ENCODE peak calls at places on chromosomes 5 and 9, in five cellular contexts. Z is heart left ventricle, H is hepatocyte, C is sigmoid colon, Q is mesenchymal stem cell. L is an unnamed sample.

GRCh38 chr9:95852059-95853032 is 23.1 kb upstream of the ERCC6L2 start:
- DNase-seq in Z (no peak), H (no peak), Q (peak; percentile 67), C (no peak), L (no peak)

GRCh38 chr9:37239224-37239859 is 119.0 kb downstream of the ZCCHC7 start:
- DNase-seq in Z (no peak), Q (no peak), H (no peak), C (no peak), L (no peak)

GRCh38 chr5:15285901-15286583 is 213.9 kb upstream of the FBXL7 start:
- DNase-seq in Z (peak; percentile 28), H (peak; percentile 30), C (no peak), Q (peak; percentile 59), L (no peak)

GRCh38 chr9:87497604-87498045 is at the start of gene DAPK1:
- DNase-seq in C (peak; percentile 83), Q (peak; percentile 43), H (peak; percentile 89), Z (peak; percentile 47), L (peak; percentile 34)

GRCh38 chr5:15209053-15209762 is 290.8 kb upstream of the FBXL7 start:
- DNase-seq in H (no peak), Z (no peak), C (no peak), Q (no peak), L (no peak)

GRCh38 chr5:77028631-77029375 is 1.4 kb upstream of the AGGF1 start:
- DNase-seq in C (no peak), H (no peak), Q (no peak), Z (no peak), L (no peak)

GRCh38 chr5:152072076-152072475 is 147.4 kb upstream of the GLRA1 start:
- DNase-seq in C (no peak), Q (no peak), H (peak; percentile 8), Z (peak; percentile 15), L (no peak)

GRCh38 chr5:173890195-173890951 is 2.2 kb downstream of the CPEB4 start:
- DNase-seq in Z (peak; percentile 58), H (peak; percentile 24), C (peak; percentile 68), Q (peak; percentile 30), L (peak; percentile 34)

GRCh38 chr9:21568484-21568883 is 86.4 kb upstream of the IFNE start:
- DNase-seq in H (no peak), Q (no peak), C (no peak), Z (no peak), L (no peak)

GRCh38 chr5:137791387-137791786 is 37.2 kb upstream of the HNRNPA0 start:
- DNase-seq in H (no peak), Z (no peak), Q (no peak), C (no peak), L (no peak)

GRCh38 chr5:143641549-143641955 is 170.4 kb upstream of the HMHB1 start:
- DNase-seq in Q (peak; percentile 39), Z (no peak), H (no peak), C (no peak), L (no peak)

GRCh38 chr5:9339206-9339818 is 206.6 kb downstream of the SEMA5A start:
- DNase-seq in Q (no peak), H (no peak), C (no peak), Z (no peak), L (no peak)

GRCh38 chr5:175696139-175696854 is 38.4 kb downstream of the HRH2 start:
- DNase-seq in C (peak; percentile 82), Q (peak; percentile 26), H (peak; percentile 84), Z (peak; percentile 71), L (peak; percentile 22)

GRCh38 chr5:119409235-119409815 is 43.0 kb upstream of the HSD17B4 start:
- DNase-seq in C (no peak), H (no peak), Z (no peak), Q (no peak), L (no peak)

GRCh38 chr9:85043248-85043647 is 373.7 kb downstream of the NTRK2 start:
- DNase-seq in H (no peak), Q (no peak), C (no peak), Z (no peak), L (no peak)

GRCh38 chr9:128723866-128724743 is at the start of gene ZDHHC12:
- DNase-seq in Q (peak; percentile 94), C (peak; percentile 98), Z (peak; percentile 95), H (peak; percentile 98), L (peak; percentile 96)

GRCh38 chr9:114677418-114677817 is 4.6 kb downstream of the TEX48 start:
- DNase-seq in Z (no peak), H (peak; percentile 92), Q (peak; percentile 100), C (peak; percentile 79), L (no peak)

GRCh38 chr9:70421272-70422180 is 7.1 kb upstream of the KLF9 start:
- DNase-seq in Q (peak; percentile 64), C (peak; percentile 83), Z (peak; percentile 39), H (peak; percentile 13), L (peak; percentile 71)

GRCh38 chr9:134433101-134433500 is 106.8 kb downstream of the RXRA start:
- DNase-seq in H (no peak), C (peak; percentile 85), Z (no peak), Q (no peak), L (peak; percentile 55)

GRCh38 chr9:37209431-37210386 is 89.3 kb downstream of the ZCCHC7 start:
- DNase-seq in Z (no peak), Q (peak; percentile 36), H (no peak), C (no peak), L (no peak)

GRCh38 chr9:93467062-93467416 is 13.7 kb upstream of the FAM120AOS start:
- DNase-seq in Q (no peak), Z (no peak), C (no peak), H (no peak), L (no peak)

DNA sequence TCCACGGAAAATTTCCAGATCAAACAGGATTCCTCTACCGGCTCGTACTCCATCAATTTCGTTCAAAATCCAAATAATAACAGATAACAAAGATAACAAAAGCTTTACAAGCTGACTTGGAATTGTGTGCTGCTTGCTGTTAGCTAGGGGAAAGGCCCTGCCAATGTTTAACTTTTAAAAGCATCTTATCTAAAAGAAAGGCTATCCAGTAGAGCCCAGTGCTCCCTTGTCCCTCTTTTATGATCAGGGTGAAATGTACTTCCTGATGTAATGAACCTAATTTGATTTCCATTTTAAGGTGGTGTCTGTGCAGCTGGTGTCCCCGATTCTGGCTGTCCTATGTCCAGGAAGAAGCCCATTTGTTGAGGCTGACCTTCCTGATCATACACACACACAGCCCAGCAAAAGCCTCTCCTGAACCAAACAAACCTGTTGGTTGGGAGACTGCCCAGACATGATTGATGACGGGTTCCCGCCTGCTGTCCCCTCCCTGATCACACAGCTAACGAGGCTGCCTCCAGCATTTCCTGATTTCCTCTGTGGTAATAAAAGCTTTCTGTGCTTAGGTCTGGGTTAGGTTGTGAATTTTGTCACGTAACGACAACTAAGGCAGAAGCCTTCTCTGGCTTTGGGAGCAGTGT is 54.2 kb downstream of the PWWP2A start:
- DNase-seq in C (no peak), H (peak; percentile 73), Q (no peak), Z (no peak), L (no peak)
- H3K4me3 ChIP-seq in C (no peak overlapping the region), H (no peak overlapping the region), Q (no peak overlapping the region), Z (no peak overlapping the region), L (no peak overlapping the region)

DNA sequence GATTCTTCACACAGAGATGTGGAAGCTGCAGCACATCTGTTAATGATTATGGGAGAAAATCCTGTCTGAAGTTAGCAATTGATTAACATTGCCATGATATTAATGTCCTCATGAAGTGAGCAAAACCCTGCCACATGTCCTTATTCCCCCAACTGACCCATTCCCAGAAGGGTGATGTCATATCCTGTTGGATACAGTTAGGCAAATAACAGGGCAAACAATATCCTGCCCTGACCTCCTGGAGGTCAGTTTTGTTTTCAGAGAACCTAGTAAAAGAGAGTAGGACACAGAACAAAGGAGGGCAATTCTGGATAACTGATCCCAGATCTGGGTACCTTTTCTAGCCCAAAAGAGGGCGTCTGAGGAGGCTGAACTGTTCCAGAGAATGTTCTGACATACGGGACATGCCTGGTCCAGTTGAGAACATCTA is 11.0 kb downstream of the ABLIM3 start:
- DNase-seq in Z (no peak), C (no peak), H (peak; percentile 44), Q (peak; percentile 58), L (no peak)
- H3K27ac ChIP-seq in Z (peak overlapping the region; percentile 77), C (no peak overlapping the region), H (peak overlapping the region; percentile 59), Q (peak overlapping the region; percentile 79), L (peak overlapping the region; percentile 52)

GRCh38 chr9:99181206-99181605 is 40.5 kb downstream of the ALG2 start:
- DNase-seq in Q (no peak), Z (no peak), C (no peak), H (no peak), L (no peak)

GRCh38 chr9:99178912-99179872 is 42.5 kb downstream of the ALG2 start:
- DNase-seq in H (no peak), Z (no peak), Q (no peak), C (no peak), L (no peak)

GRCh38 chr9:99180662-99181061 is 41.1 kb downstream of the ALG2 start:
- DNase-seq in C (no peak), Q (no peak), Z (no peak), H (no peak), L (no peak)

GRCh38 chr9:99181621-99182020 is 40.1 kb downstream of the ALG2 start:
- DNase-seq in Q (peak; percentile 44), H (no peak), C (no peak), Z (no peak), L (no peak)

DNA sequence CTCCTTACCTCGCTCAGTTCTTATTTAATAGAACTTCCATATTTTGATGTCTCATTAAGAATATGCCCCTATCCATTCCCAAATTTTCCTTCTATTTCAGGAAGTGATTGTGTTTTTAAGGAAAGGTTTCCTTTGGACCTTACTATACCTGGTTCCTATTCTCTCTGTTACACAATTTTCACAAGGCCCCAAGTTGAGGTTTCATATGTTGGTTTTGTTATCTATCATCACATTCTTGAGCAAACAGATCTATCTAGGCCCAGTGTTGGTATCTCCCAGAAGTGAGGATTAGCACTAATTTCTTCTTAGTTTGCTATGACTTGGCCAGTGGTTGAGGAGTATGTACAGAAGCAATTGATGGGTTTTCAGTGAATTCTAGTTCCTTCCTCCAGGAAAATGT is 41.5 kb downstream of the ALG2 start:
- DNase-seq in Q (no peak), C (no peak), H (no peak), Z (no peak), L (no peak)
- H3K4me1 ChIP-seq in Q (peaks cover 14% of the 10 kb centered on the region), C (peaks cover 8% of the 10 kb centered on the region), H (peaks cover 7% of the 10 kb centered on the region), Z (peaks cover 8% of the 10 kb centered on the region), L (no peaks in the 10 kb centered on the region)

DNA sequence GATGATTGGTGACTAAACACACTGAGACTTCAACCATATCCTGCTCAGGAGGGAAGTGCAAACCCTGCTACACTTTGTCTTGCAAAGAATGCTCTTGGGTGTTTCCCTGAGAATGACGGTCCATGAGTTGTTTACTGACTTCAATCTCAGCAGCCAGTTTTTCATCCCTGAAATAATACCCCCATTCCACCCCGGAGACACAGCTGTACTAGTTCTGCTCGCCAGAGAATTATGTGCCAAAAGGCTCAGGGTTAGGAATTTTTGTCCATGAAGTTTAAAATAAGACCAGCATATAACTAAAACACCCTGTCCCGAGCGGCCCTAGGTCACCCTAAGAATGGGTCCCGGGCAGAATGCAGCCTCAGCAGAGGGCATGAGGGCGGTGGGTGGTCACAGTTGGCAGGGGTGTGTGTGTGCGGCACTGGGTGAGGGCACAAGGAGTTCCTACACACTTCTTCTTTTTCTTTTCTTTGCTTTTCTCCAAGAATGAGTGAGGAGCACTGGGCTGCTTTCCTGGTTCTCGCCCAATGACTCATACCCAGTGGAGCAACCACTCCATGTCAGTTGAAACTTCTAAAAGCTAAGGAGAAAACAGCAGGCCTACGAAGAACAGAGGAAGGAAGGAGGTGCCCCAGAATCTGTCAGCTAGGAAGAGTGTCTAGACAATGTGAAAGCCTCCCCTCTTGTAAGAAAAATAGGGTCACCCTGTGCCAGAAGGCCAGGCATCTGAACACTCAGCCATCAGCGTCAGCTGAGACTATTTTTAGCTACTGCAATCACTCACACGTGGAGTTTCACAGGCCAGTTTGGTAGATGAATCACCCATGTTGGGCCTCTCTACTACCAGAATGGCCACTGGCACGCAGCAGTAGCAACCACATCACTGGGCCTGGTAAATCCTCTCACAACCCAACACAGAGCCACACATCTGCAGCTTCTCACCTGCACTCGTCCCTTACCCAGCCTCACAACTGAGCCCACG is 105.9 kb downstream of the DPYSL3 start:
- DNase-seq in H (peak; percentile 77), C (peak; percentile 93), Z (peak; percentile 59), Q (peak; percentile 99), L (peak; percentile 88)
- H3K4me3 ChIP-seq in H (no peak overlapping the region), C (no peak overlapping the region), Z (no peak overlapping the region), Q (peak overlapping the region; percentile 67), L (no peak overlapping the region)

GRCh38 chr5:2840372-2840915 is 89.0 kb upstream of the IRX2 start:
- DNase-seq in Z (no peak), H (no peak), C (no peak), Q (no peak), L (no peak)
- H3K27ac ChIP-seq in Z (no peak overlapping the region), H (no peak overlapping the region), C (no peak overlapping the region), Q (no peak overlapping the region), L (no peak overlapping the region)